ENCODE peak calls at places on chromosomes 3 and 15, in six cellular contexts. C, P, A, E, V and G are unnamed samples.

GRCh38 chr3:41893977-41894376 is 67.9 kb downstream of the ULK4 start:
- DNase-seq in C (peak; percentile 75), P (peak; percentile 56), A (no peak), E (no peak), V (no peak), G (peak; percentile 12)

GRCh38 chr3:126109860-126110235 is 25.9 kb upstream of the SLC41A3 start:
- DNase-seq in C (no peak), P (no peak), A (no peak), E (no peak), V (no peak), G (no peak)

GRCh38 chr3:149507491-149508324 is 33.2 kb downstream of the TM4SF4 start:
- DNase-seq in C (peak; percentile 52), P (peak; percentile 37), A (no peak), E (no peak), V (no peak), G (no peak)

GRCh38 chr3:123843668-123844067 is 40.5 kb downstream of the MYLK start:
- DNase-seq in C (peak; percentile 52), P (peak; percentile 64), A (no peak), E (peak; percentile 31), V (no peak), G (no peak)

GRCh38 chr3:32392530-32393302 is 1.1 kb downstream of the CMTM7 start:
- DNase-seq in C (peak; percentile 70), P (peak; percentile 55), A (peak; percentile 41), E (no peak), V (no peak), G (no peak)

GRCh38 chr15:27589782-27590181 is 509.3 kb downstream of the OCA2 start:
- DNase-seq in C (no peak), P (no peak), A (no peak), E (no peak), V (no peak), G (no peak)

GRCh38 chr15:69629631-69630161 is 177.1 kb downstream of the RPLP1 start:
- DNase-seq in C (no peak), P (no peak), A (no peak), E (no peak), V (no peak), G (no peak)

GRCh38 chr15:74319596-74320357 is 47.7 kb downstream of the CYP11A1 start:
- DNase-seq in C (no peak), P (no peak), A (peak; percentile 48), E (no peak), V (no peak), G (no peak)

GRCh38 chr3:144643778-144644191 is 672.2 kb downstream of the DIPK2A start:
- DNase-seq in C (peak; percentile 50), P (peak; percentile 72), A (no peak), E (no peak), V (no peak), G (no peak)

GRCh38 chr15:63945005-63945788 is 101.1 kb downstream of the DAPK2 start:
- DNase-seq in C (peak; percentile 69), P (peak; percentile 44), A (peak; percentile 72), E (no peak), V (peak; percentile 38), G (no peak)

GRCh38 chr3:11059090-11059798 is 66.7 kb downstream of the SLC6A1 start:
- DNase-seq in C (peak; percentile 83), P (peak; percentile 73), A (peak; percentile 31), E (no peak), V (peak; percentile 12), G (peak; percentile 42)

GRCh38 chr3:21642433-21642832 is 108.6 kb downstream of the ZNF385D start:
- DNase-seq in C (no peak), P (no peak), A (no peak), E (no peak), V (no peak), G (no peak)

GRCh38 chr15:72851586-72851985 is 68.0 kb upstream of the ADPGK start:
- DNase-seq in C (no peak), P (no peak), A (no peak), E (no peak), V (no peak), G (no peak)

GRCh38 chr3:39637807-39638206 is 170.3 kb downstream of the MOBP start:
- DNase-seq in C (peak; percentile 49), P (peak; percentile 32), A (no peak), E (no peak), V (no peak), G (peak; percentile 14)

GRCh38 chr3:32374788-32375595 is 16.7 kb upstream of the CMTM7 start:
- DNase-seq in C (peak; percentile 86), P (peak; percentile 75), A (no peak), E (no peak), V (peak; percentile 6), G (peak; percentile 47)

GRCh38 chr15:25508369-25509002 is 69.7 kb upstream of the UBE3A start:
- DNase-seq in C (peak; percentile 36), P (peak; percentile 29), A (no peak), E (no peak), V (no peak), G (no peak)
- TF ChIP-seq CTCF in C (peak; percentile 54), P (peak; percentile 75), A (peak; percentile 72), E (peak; percentile 63), V (peak; percentile 65), G (peak; percentile 64)

DNA sequence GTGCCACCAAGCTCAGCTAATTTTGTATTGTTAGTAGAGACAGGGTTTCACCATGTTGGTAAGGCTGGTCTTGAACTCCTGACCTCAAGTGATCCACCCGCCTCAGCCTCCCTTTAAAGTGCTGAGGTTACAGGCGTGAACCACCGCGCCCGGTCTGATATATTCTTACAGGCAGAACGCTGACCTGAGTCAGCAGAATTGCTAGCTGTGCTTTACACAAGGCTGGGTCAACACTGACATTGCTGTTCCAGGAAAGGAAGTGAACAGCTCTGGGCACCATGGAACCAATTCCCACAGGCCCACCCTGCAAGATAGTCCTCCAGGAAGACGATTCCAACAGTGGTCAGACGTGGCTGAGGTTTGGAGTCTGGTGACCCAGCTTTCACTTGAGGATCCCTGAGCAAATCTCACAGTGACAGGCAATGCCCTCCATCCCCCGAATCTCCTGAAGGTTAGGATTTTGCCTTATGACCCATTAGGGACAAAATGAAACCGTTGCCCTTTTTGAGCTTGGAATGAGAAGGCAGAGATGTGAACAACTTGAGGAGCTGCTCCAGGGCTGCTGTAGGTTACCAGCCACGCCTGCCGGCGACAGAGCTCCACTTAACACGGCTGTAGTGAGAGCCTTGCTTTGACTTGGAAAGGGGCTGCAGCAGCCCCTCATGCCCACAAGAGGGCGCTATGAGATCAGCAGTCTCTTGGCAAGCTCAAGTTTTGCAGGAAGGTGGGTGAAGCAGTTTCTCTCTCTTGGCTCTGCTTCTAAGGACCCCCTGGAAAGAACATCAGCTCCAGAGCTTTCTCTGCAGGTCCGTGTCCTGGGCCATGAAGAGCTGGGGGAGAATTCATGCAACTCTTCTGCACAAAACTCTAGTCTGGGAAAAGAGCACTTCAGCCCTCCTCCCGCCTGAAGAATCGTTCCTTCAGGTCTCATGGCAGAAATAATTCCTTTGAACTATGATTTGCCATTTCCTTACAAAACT is 74.1 kb downstream of the SENP2 start:
- DNase-seq in C (peak; percentile 95), P (peak; percentile 85), A (peak; percentile 66), E (no peak), V (no peak), G (peak; percentile 50)
- H3K4me3 ChIP-seq in C (no peak overlapping the region), P (no peak overlapping the region), A (no peak overlapping the region), E (no peak overlapping the region), V (no peak overlapping the region), G (no peak overlapping the region)

GRCh38 chr3:117101697-117102096 is 392.1 kb downstream of the TUSC7 start:
- DNase-seq in C (no peak), P (no peak), A (no peak), E (no peak), V (no peak), G (no peak)

GRCh38 chr3:117104381-117104780 is 394.8 kb downstream of the TUSC7 start:
- DNase-seq in C (no peak), P (no peak), A (no peak), E (no peak), V (no peak), G (no peak)

GRCh38 chr3:117102441-117102840 is 392.9 kb downstream of the TUSC7 start:
- DNase-seq in C (no peak), P (no peak), A (no peak), E (no peak), V (no peak), G (no peak)

GRCh38 chr3:117104792-117105191 is 395.2 kb downstream of the TUSC7 start:
- DNase-seq in C (no peak), P (peak; percentile 29), A (no peak), E (no peak), V (no peak), G (no peak)

DNA sequence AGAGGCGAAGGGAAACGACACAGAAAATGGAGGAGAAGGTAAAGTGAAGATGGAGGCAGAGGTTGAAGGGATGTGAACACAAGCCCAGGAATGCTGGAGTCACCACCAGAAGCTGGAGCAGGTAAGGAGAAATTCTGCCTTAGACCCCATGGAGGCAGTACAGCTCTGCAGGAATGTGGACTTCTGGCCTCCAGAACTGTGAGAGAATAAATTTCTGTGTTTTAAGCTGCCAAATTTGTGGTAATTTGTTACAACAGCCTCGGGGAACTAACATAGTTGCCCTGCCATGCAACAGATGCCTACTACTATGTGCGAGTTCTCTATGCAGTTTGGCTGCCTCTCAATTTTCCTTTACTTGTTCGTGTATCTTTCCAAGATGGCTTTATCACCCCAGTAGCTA is 394.1 kb downstream of the TUSC7 start:
- DNase-seq in C (no peak), P (no peak), A (no peak), E (no peak), V (no peak), G (no peak)
- TF ChIP-seq CTCF in C (no peak), P (peak; percentile 31), A (no peak), E (peak; percentile 6), V (no peak), G (peak; percentile 19)

DNA sequence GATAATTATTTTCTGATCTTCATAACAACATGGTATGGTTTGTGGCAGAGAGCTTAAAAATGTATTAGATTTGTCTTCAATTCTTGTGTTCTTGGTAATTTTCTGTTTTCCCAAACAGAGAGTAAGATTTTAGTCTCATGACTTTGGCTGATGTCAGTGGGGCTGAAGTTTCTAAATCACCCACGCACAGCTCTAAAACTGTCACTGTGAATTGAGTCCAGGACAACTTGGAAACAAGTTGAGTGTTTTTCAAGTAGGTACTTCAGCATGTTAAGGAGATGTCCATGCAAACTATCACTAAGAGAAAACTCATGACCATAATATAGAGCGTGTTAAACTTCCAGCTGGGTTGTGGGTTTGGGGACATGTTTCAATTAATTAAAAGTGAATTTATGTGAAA is 90.0 kb downstream of the KLHL25 start:
- DNase-seq in C (no peak), P (no peak), A (no peak), E (peak; percentile 52), V (no peak), G (no peak)
- H3K4me3 ChIP-seq in C (no peak overlapping the region), P (no peak overlapping the region), A (peak overlapping the region; percentile 21), E (no peak overlapping the region), V (no peak overlapping the region), G (no peak overlapping the region)

GRCh38 chr15:38690737-38691332 is 126.2 kb upstream of the RASGRP1 start:
- DNase-seq in C (peak; percentile 86), P (peak; percentile 69), A (peak; percentile 17), E (no peak), V (no peak), G (peak; percentile 68)
- TF ChIP-seq CTCF in C (peak; percentile 91), P (peak; percentile 92), A (peak; percentile 85), E (peak; percentile 80), V (peak; percentile 45), G (peak; percentile 88)

DNA sequence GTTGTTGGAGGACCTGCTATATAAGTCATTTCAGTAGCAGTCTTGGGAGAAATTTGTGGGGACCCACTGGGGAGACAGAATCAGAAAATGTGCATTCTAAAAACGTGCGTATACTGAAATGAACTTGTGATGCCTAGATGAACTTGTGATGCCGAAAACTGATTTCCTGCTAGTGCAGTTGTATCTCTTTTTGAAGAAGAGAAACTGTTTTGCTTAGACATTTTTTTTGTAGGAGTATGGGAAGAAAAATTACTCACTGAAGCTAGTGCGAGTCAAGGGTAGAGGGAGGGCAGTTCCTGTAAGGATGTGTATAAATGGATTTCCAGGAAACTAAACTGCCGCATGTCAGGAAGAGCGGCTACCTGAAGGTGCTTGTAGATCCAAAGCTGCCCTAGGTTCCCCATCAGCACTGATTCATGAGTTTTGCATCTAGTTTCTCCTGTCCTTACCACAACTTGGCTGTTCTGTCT is 25.4 kb downstream of the CD200 start:
- DNase-seq in C (peak; percentile 41), P (no peak), A (no peak), E (no peak), V (no peak), G (no peak)
- H3K4me3 ChIP-seq in C (no peak overlapping the region), P (no peak overlapping the region), A (peak overlapping the region; percentile 59), E (no peak overlapping the region), V (peak overlapping the region; percentile 33), G (no peak overlapping the region)